ENCODE peak calls at places on chromosomes 13 and 19, in seven cellular contexts. Y, S, B, J, F, V and P are unnamed samples.

GRCh38 chr19:9847087-9847671 is 12.1 kb downstream of the PIN1 start:
- DNase-seq in B (peak; percentile 56), F (peak; percentile 91), J (peak; percentile 71), Y (no peak), S (peak; percentile 86), V (peak; percentile 97), P (no peak)

GRCh38 chr13:43905435-43906031 is 25.8 kb downstream of the LACC1 start:
- DNase-seq in Y (peak; percentile 54), B (peak; percentile 80), F (peak; percentile 58), V (peak; percentile 77), S (peak; percentile 80), J (peak; percentile 48), P (no peak)

GRCh38 chr19:16851031-16851712 is 22.0 kb downstream of the SIN3B start:
- DNase-seq in B (no peak), S (peak; percentile 87), F (peak; percentile 82), V (peak; percentile 77), J (no peak), Y (no peak), P (no peak)

GRCh38 chr19:7098701-7099596 is 29.4 kb downstream of the ZNF557 start:
- DNase-seq in F (peak; percentile 87), J (peak; percentile 90), Y (peak; percentile 92), S (peak; percentile 95), B (peak; percentile 96), V (peak; percentile 87), P (peak; percentile 97)

GRCh38 chr13:97439196-97439595 is 5.2 kb downstream of the RAP2A start:
- DNase-seq in S (no peak), V (no peak), B (no peak), Y (no peak), F (no peak), J (no peak), P (no peak)

GRCh38 chr13:45445053-45445452 is 19.7 kb upstream of the COG3 start:
- DNase-seq in V (no peak), S (no peak), Y (no peak), B (no peak), J (no peak), F (no peak), P (no peak)

GRCh38 chr19:24033962-24034342 is 53.0 kb upstream of the ZNF254 start:
- DNase-seq in F (peak; percentile 71), J (peak; percentile 65), S (peak; percentile 53), V (peak; percentile 71), Y (peak; percentile 15), B (peak; percentile 46), P (peak; percentile 82)

GRCh38 chr19:18894254-18895037 is 1.5 kb downstream of the CERS1 start:
- DNase-seq in F (peak; percentile 62), V (peak; percentile 35), J (no peak), S (no peak), Y (peak; percentile 58), B (peak; percentile 85), P (peak; percentile 78)

GRCh38 chr13:32267836-32268439 is 47.2 kb downstream of the ZAR1L start:
- DNase-seq in B (peak; percentile 27), V (no peak), Y (peak; percentile 17), S (peak; percentile 65), J (peak; percentile 58), F (no peak), P (no peak)

GRCh38 chr13:24085662-24086061 is 74.9 kb upstream of the SPATA13 start:
- DNase-seq in S (peak; percentile 60), Y (no peak), J (no peak), F (no peak), V (no peak), B (no peak), P (no peak)

GRCh38 chr19:35305181-35305580 is 13.2 kb downstream of the MAG start:
- DNase-seq in J (no peak), B (no peak), V (no peak), S (no peak), F (no peak), Y (no peak), P (no peak)

GRCh38 chr19:8609210-8610040 is 1.1 kb downstream of the ADAMTS10 start:
- DNase-seq in B (peak; percentile 92), J (no peak), Y (peak; percentile 77), F (peak; percentile 85), V (peak; percentile 60), S (no peak), P (peak; percentile 89)

GRCh38 chr19:16200038-16200775 is 2.5 kb downstream of the AP1M1 start:
- DNase-seq in S (no peak), V (peak; percentile 33), B (no peak), Y (no peak), J (no peak), F (no peak), P (no peak)

GRCh38 chr19:20313894-20314293 is 146.9 kb downstream of the ZNF486 start:
- DNase-seq in S (no peak), B (no peak), F (no peak), J (no peak), Y (no peak), V (no peak), P (no peak)

GRCh38 chr13:105702441-105702840 is 833.0 kb downstream of the EFNB2 start:
- DNase-seq in B (no peak), V (no peak), Y (no peak), S (no peak), J (no peak), F (no peak), P (no peak)

GRCh38 chr13:33445476-33445875 is 159.9 kb upstream of the STARD13 start:
- DNase-seq in V (no peak), J (no peak), B (no peak), F (no peak), Y (no peak), S (peak; percentile 60), P (no peak)

GRCh38 chr13:97257800-97258799 is 36.0 kb downstream of the MBNL2 start:
- DNase-seq in Y (no peak), V (peak; percentile 90), S (peak; percentile 82), J (peak; percentile 79), B (peak; percentile 50), F (peak; percentile 96), P (peak; percentile 89)

GRCh38 chr19:53010494-53010893 is 3.2 kb upstream of the ERVV-1 start:
- DNase-seq in V (no peak), F (no peak), J (no peak), S (no peak), Y (no peak), B (peak; percentile 37), P (no peak)

GRCh38 chr19:19423322-19423721 is 17.8 kb downstream of the GATAD2A start:
- DNase-seq in Y (no peak), J (no peak), S (no peak), B (no peak), F (peak; percentile 27), V (no peak), P (peak; percentile 32)

GRCh38 chr19:50822661-50823208 is 852 bp downstream of the KLK1 start:
- DNase-seq in B (no peak), F (no peak), S (no peak), V (no peak), Y (no peak), J (no peak), P (peak; percentile 34)
- H3K4me1 ChIP-seq in B (no peaks in the 10 kb centered on the region), F (no peaks in the 10 kb centered on the region), S (no peaks in the 10 kb centered on the region), V (no peaks in the 10 kb centered on the region), Y (no peaks in the 10 kb centered on the region), J (peaks cover 11% of the 10 kb centered on the region), P (no peaks in the 10 kb centered on the region)

GRCh38 chr13:111178417-111178816 is 63.3 kb downstream of the ARHGEF7 start:
- DNase-seq in Y (no peak), J (no peak), S (no peak), F (peak; percentile 20), B (no peak), V (no peak), P (no peak)
- H3K9ac ChIP-seq in Y (no peak overlapping the region), J (no peak overlapping the region), S (no peak overlapping the region), F (no peak overlapping the region), B (no peak overlapping the region), V (no peak overlapping the region), P (no peak overlapping the region)

DNA sequence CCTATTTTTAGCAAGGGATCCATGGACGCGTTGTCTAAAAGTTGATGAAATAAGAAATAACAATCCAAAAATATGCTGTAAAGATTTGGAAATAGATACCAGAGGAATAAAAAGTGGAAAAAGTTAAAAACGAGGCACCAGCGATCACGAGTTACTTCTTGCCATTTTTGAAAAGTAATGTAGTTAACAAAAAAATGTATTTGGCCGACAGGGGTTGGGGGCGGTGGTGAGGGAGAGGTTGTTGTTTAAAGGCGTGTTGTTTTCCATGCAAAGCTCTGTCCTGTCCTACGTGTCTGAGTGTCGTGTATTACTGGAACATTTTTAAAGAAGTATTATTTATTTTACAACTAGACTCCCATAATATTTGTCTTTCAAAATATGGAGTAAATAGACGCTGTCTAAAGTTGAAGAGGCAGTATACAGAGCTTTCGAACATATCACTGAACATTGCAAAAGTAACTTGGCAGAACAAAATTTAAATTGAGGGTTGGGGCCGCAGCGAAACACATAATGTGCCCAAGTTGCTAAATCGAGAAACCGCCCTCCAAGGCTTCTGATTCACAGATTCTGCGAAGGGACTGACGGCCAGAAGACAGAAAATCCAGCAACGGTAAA is 836 bp downstream of the FBXO17 start:
- DNase-seq in Y (no peak), B (no peak), S (no peak), J (no peak), V (no peak), F (no peak), P (no peak)
- H3K4me1 ChIP-seq in Y (no peaks in the 10 kb centered on the region), B (peaks cover 7% of the 10 kb centered on the region), S (no peaks in the 10 kb centered on the region), J (peaks cover 14% of the 10 kb centered on the region), V (peaks cover 7% of the 10 kb centered on the region), F (peaks cover 6% of the 10 kb centered on the region), P (peaks cover 5% of the 10 kb centered on the region)

GRCh38 chr19:41939861-41940442 is 11.7 kb upstream of the ERFL start:
- DNase-seq in B (peak; percentile 62), V (no peak), F (no peak), J (no peak), S (no peak), Y (no peak), P (peak; percentile 81)

GRCh38 chr19:41937976-41938375 is 9.7 kb upstream of the ERFL start:
- DNase-seq in F (no peak), J (no peak), B (no peak), S (no peak), V (no peak), Y (no peak), P (no peak)

GRCh38 chr19:41941410-41942202 is 13.4 kb upstream of the ERFL start:
- DNase-seq in V (no peak), S (no peak), J (no peak), Y (no peak), F (no peak), B (no peak), P (no peak)

GRCh38 chr19:41937525-41937924 is 9.3 kb upstream of the ERFL start:
- DNase-seq in B (no peak), S (no peak), Y (no peak), J (no peak), F (no peak), V (no peak), P (no peak)

DNA sequence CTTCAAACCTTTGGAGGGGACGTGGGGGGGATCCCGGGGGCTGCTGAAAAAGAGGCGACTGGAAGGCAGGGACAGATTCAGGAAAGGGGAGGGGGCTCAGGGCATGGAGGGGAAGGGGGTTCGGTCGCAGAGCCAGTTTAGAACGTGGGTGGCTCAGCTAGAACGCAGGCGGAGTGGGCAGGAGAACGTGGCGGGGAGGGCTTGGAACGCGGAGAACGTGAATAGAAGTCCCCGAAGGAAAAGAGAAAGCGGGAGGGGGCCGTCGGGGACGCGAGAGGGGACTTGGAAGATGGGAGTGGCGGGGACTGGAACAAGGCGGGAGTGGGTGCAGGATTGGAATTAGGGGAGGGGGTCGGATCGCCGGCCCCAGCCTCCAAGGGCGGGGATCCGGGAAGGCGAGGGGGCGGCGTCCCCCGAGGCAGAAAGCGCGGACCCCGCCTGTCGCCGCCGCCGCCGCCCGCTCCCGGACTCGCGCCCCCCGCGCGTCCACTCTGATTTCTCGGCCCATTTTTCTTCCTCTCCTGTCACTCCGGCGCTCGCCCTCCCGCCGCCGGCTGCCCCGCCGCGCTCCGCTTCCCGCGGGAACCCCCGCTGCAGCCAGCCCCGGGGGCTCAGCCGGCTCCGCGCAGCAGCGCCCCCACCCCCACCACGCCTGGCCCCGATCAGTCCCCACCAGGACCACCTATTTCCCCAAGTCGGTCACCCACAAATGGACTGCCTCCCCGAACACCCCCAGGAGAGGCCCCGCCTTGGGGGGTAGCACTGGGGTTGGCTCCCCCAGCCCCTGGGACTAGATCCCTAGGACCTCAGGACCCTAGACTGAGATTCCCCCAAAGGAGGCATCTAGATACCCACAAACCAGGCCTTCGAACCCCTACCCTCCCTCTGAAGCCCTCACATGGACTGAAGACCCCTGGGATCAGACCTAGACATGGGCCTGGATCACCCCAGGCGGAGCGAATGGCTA is 12.5 kb upstream of the ERFL start:
- DNase-seq in S (no peak), B (no peak), J (no peak), F (no peak), Y (no peak), V (no peak), P (no peak)
- H3K9ac ChIP-seq in S (no peak overlapping the region), B (no peak overlapping the region), J (no peak overlapping the region), F (peak overlapping the region; percentile 16), Y (peak overlapping the region; percentile 88), V (peak overlapping the region; percentile 83), P (no peak overlapping the region)